ENCODE peak calls at places on chromosomes 12 and 14, in nine cellular contexts. T is gastrocnemius medialis, Q is stomach, X is A549, C is body of pancreas, P is heart left ventricle, Z is transverse colon, N is spleen, U is IMR-90. L is an unnamed sample.

GRCh38 chr14:35414365-35414764 is 9.8 kb upstream of the NFKBIA start:
- DNase-seq in C (no peak), T (no peak), Z (no peak), U (peak; percentile 49), X (no peak), Q (no peak), P (no peak), N (no peak), L (no peak)

GRCh38 chr14:68762944-68763831 is 29.7 kb downstream of the ZFP36L1 start:
- DNase-seq in X (no peak), C (peak; percentile 93), Z (no peak), T (peak; percentile 14), P (peak; percentile 87), N (peak; percentile 83), Q (peak; percentile 87), U (peak; percentile 76), L (peak; percentile 83)

GRCh38 chr12:72271741-72272661 is at the start of gene TRHDE:
- DNase-seq in X (no peak), N (peak; percentile 74), C (peak; percentile 79), Z (peak; percentile 7), U (peak; percentile 60), T (no peak), Q (no peak), P (no peak), L (peak; percentile 32)

GRCh38 chr14:23055621-23056256 is 1.6 kb downstream of the CDH24 start:
- DNase-seq in P (peak; percentile 60), T (no peak), C (peak; percentile 35), Q (no peak), Z (no peak), X (no peak), N (no peak), U (peak; percentile 29), L (no peak)

GRCh38 chr12:106255952-106256351 is 8.1 kb upstream of the CKAP4 start:
- DNase-seq in P (no peak), X (no peak), N (no peak), C (no peak), Z (no peak), Q (no peak), T (no peak), U (no peak), L (peak; percentile 7)

GRCh38 chr12:92871121-92871520 is 58.0 kb downstream of the EEA1 start:
- DNase-seq in U (no peak), C (no peak), N (no peak), Z (no peak), T (no peak), X (no peak), Q (no peak), P (no peak), L (no peak)

GRCh38 chr14:31568151-31568550 is 6.9 kb downstream of the NUBPL start:
- DNase-seq in X (no peak), Z (no peak), T (no peak), N (no peak), C (no peak), U (peak; percentile 70), Q (no peak), P (no peak), L (no peak)

GRCh38 chr12:104784592-104784991 is 173.5 kb downstream of the SLC41A2 start:
- DNase-seq in C (no peak), Q (no peak), T (no peak), N (no peak), P (no peak), Z (no peak), X (no peak), U (peak; percentile 5), L (no peak)

GRCh38 chr12:121828306-121828705 is 24.5 kb downstream of the SETD1B start:
- DNase-seq in Z (no peak), X (no peak), U (no peak), C (no peak), T (no peak), P (no peak), Q (no peak), N (no peak), L (no peak)

GRCh38 chr12:91094036-91094660 is 17.1 kb downstream of the LUM start:
- DNase-seq in P (no peak), N (no peak), Q (no peak), C (no peak), X (no peak), Z (no peak), U (peak; percentile 30), T (no peak), L (no peak)

GRCh38 chr14:70640938-70641547 is 673 bp upstream of the TTC9 start:
- DNase-seq in T (peak; percentile 91), P (no peak), X (peak; percentile 61), Q (peak; percentile 63), C (peak; percentile 57), U (peak; percentile 58), Z (peak; percentile 61), N (peak; percentile 85), L (peak; percentile 37)

GRCh38 chr12:47757360-47757839 is 1.3 kb downstream of the RAPGEF3 start:
- DNase-seq in U (no peak), N (no peak), X (no peak), C (no peak), Z (no peak), P (no peak), Q (no peak), T (no peak), L (no peak)

GRCh38 chr12:47758584-47758833 is 171 bp downstream of the RAPGEF3 start:
- DNase-seq in X (no peak), Z (no peak), P (no peak), C (no peak), N (no peak), T (no peak), Q (no peak), U (no peak), L (no peak)

GRCh38 chr12:47755655-47756562 is 2.8 kb downstream of the RAPGEF3 start:
- DNase-seq in X (no peak), U (no peak), Z (peak; percentile 80), T (no peak), N (peak; percentile 67), P (no peak), Q (peak; percentile 76), C (peak; percentile 39), L (no peak)

GRCh38 chr12:47757840-47758583 is 668 bp downstream of the RAPGEF3 start:
- DNase-seq in X (no peak), Z (peak; percentile 14), P (peak; percentile 65), C (no peak), N (peak; percentile 86), T (no peak), Q (peak; percentile 52), U (no peak), L (no peak)

GRCh38 chr12:47758834-47759690 is at the start of gene RAPGEF3:
- DNase-seq in Q (peak; percentile 93), N (peak; percentile 94), X (peak; percentile 92), T (peak; percentile 73), Z (peak; percentile 86), C (peak; percentile 96), U (peak; percentile 75), P (peak; percentile 91), L (peak; percentile 89)
- TF ChIP-seq POLR2A in Q (no peak), N (no peak), X (peak; percentile 9), T (peak; percentile 19), Z (peak; percentile 50), C (peak; percentile 40), U (peak; percentile 35), P (peak; percentile 7), L (peak; percentile 35)

DNA sequence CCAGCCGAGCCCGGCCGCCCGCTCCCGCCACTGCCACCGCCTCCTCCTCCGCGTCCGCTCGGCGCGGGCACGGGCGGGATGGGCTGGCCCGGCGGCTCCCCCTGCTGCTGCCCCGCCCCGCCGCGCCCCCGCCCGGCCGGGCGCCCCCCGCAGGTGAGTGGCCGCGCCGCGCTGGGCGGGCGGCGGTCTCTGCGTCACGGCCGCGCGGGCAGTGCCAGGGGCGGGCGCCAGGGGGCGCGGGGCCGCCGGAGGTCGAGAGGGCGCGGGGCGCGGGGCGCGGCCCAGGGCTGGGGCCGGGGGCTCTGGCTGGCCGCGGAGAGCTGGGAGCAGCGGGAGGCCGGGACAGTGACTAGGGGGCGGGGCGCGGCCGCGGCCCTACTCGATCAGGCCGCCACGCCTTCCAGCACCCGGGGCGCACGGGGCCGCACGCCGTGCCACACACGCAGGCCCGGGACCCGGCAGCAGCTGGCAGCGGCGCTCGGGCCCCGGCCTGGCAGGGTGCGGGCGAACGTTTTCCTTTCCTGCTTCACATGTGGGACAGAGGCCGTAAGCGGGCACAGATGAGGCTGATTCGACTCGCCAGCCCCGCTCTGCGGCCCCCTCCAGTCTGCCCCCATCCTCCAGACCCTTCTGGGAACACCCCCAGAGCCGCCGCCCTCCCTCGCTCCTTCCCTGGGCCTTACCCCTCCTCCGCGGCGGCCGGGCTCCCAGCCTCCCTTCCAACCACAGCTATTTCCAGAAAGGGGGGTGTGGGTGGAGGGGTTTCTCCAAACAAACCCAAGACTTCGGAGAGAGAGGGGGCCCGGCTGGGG is 2.4 kb upstream of the TNS2 start:
- DNase-seq in C (peak; percentile 86), Z (peak; percentile 83), P (peak; percentile 89), Q (peak; percentile 83), U (peak; percentile 69), T (peak; percentile 82), X (peak; percentile 67), N (peak; percentile 91), L (peak; percentile 86)
- TF ChIP-seq POLR2A in C (peak; percentile 74), Z (peak; percentile 31), P (peak; percentile 76), Q (no peak), U (no peak), T (peak; percentile 81), X (peak; percentile 38), N (no peak), L (peak; percentile 70)

DNA sequence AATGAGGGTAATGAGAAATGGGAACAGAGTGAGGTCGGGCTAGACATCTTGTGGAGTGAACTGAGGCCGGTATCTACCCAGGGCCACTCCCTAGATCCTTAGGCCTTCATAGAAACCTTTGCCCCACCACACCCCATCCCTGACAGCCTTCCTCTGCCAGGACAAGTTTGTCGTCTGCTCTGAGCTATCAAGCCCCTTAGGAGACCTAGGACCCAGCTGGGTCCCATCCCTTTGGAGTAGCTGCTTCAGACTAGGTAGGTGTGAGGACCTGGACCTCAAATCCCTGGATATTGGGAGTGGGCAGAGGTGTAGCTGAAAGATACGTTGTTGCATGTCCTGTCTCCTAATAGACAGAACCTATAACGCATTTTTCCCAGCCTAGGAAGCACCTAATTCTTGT is at the start of gene TMEM253:
- DNase-seq in N (no peak), T (no peak), C (no peak), U (no peak), Q (no peak), X (no peak), P (no peak), Z (peak; percentile 84), L (no peak)
- TF ChIP-seq POLR2A in N (no peak), T (no peak), C (no peak), U (no peak), Q (no peak), X (no peak), P (no peak), Z (peak; percentile 60), L (no peak)

DNA sequence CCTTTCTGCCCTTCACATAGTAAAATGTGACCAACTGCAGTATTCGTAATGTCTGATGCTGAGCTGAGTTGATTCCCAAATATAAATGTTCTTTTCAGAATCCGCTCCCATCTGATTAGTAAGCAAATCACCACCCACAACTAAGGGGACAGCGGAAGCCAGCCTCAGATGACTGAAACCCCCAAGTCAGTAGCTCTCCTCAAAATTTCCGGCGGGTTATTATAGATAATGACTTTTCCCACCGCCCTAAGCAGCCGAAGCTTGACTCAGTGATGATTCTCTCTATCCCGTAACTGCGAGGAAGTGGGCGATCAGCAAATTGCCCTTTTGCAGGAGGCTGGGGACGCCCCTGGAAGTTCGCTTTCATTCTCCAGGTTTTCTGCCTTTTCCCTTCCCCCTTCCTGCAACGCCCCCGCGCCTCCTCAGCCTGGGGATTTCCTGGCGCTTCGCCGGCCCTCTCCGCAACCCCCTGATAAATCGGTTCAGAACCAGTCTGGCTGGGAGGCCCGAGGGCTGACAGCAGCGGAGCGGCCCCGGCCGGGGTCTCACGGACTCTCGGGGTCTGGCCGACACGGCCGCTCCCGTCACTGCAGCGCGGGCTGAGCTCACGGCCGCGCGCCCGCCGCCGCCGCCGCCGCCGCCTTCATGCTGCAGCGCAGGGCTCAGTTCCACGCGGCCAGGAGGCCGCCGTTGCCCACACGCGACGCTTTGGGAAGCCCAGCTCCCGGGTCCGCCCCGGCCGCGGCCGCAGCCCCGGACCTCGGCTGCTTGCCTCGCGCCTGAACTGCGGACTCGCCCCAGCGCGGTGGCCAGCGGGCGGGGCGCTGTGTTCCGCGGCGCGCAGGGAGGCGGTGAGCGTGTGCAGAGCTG is at the start of gene LRFN5:
- DNase-seq in T (no peak), P (peak; percentile 61), U (peak; percentile 49), C (peak; percentile 34), N (peak; percentile 71), Z (no peak), X (no peak), Q (no peak), L (peak; percentile 52)
- TF ChIP-seq POLR2A in T (no peak), P (no peak), U (no peak), C (no peak), N (no peak), Z (no peak), X (no peak), Q (no peak), L (no peak)